ENCODE peak calls at places on chromosomes 13 and 19, in ten cellular contexts. H, G, A, F, W, R, S, N, T and M are unnamed samples.

GRCh38 chr19:3146677-3147100 is 10.9 kb downstream of the GNA15 start:
- DNase-seq in H (peak; percentile 51), G (peak; percentile 58), A (peak; percentile 49), F (no peak), W (no peak), R (no peak), S (peak; percentile 63), N (peak; percentile 63), T (no peak), M (no peak)

GRCh38 chr13:50403311-50403710 is 388.1 kb downstream of the KCNRG start:
- DNase-seq in H (no peak), G (no peak), A (no peak), F (no peak), W (no peak), R (no peak), S (no peak), N (no peak), T (no peak), M (no peak)

GRCh38 chr13:49669735-49670309 is 21.5 kb downstream of the EBPL start:
- DNase-seq in H (no peak), G (peak; percentile 80), A (peak; percentile 45), F (peak; percentile 75), W (peak; percentile 84), R (no peak), S (no peak), N (peak; percentile 45), T (peak; percentile 43), M (peak; percentile 66)

GRCh38 chr13:31772231-31772630 is 32.9 kb downstream of the RXFP2 start:
- DNase-seq in H (no peak), G (no peak), A (no peak), F (peak; percentile 38), W (no peak), R (no peak), S (no peak), N (no peak), T (no peak), M (no peak)

GRCh38 chr13:76027131-76027530 is 391.0 kb downstream of the LMO7 start:
- DNase-seq in H (no peak), G (peak; percentile 18), A (no peak), F (no peak), W (no peak), R (no peak), S (no peak), N (no peak), T (no peak), M (peak; percentile 50)

GRCh38 chr19:43316591-43317319 is 36.7 kb upstream of the CD177 start:
- DNase-seq in H (no peak), G (peak; percentile 62), A (no peak), F (no peak), W (peak; percentile 53), R (no peak), S (no peak), N (peak; percentile 9), T (peak; percentile 40), M (peak; percentile 87)

GRCh38 chr19:52142001-52142595 is 2.4 kb upstream of the ZNF616 start:
- DNase-seq in H (no peak), G (no peak), A (no peak), F (no peak), W (no peak), R (no peak), S (no peak), N (no peak), T (no peak), M (no peak)

GRCh38 chr13:110417537-110417908 is 110.4 kb downstream of the COL4A2 start:
- DNase-seq in H (no peak), G (no peak), A (no peak), F (no peak), W (no peak), R (no peak), S (no peak), N (no peak), T (no peak), M (no peak)

GRCh38 chr19:10418281-10419199 is 1.8 kb upstream of the PDE4A start:
- DNase-seq in H (no peak), G (peak; percentile 57), A (no peak), F (no peak), W (peak; percentile 22), R (no peak), S (no peak), N (no peak), T (no peak), M (peak; percentile 73)